ENCODE peak calls at places on chromosome 22, in seven cellular contexts. C is stimulated activated CD8-positive, alpha-beta memory T cell treated with anti-CD3 and anti-CD28 coated beads, Interleukin-15, amount 100 ng/mL, for 1 hour; O is neural crest cell; V is A549; B is Ammon's horn; D is hepatocyte; L is stimulated activated CD4-positive, alpha-beta T cell treated with anti-CD3 and anti-CD28 coated beads, Interleukin-1b, Interleukin-23, amount 100 ng/mL, for 48 hours. E is an unnamed sample.

GRCh38 chr22:37234736-37235711 is 9.0 kb downstream of the RAC2 start:
- DNase-seq in D (no peak), C (no peak), O (no peak), V (no peak), B (no peak), L (no peak), E (no peak)

GRCh38 chr22:44625981-44626687 is 75.9 kb upstream of the PRR5 start:
- DNase-seq in D (peak), V (peak), B (peak), O (peak), L (peak), C (peak), E (peak)

GRCh38 chr22:22032906-22033802 is 50.6 kb upstream of the TOP3B start:
- DNase-seq in O (no peak), L (no peak), V (no peak), D (no peak), C (no peak), B (no peak), E (no peak)

GRCh38 chr22:41094036-41094435 is 1.6 kb downstream of the EP300 start:
- DNase-seq in C (no peak), V (no peak), B (peak), O (no peak), D (peak), L (no peak), E (peak)

GRCh38 chr22:29788339-29789279 is 21.4 kb downstream of the UQCR10 start:
- DNase-seq in B (no peak), L (no peak), C (no peak), O (no peak), D (no peak), V (no peak), E (no peak)

GRCh38 chr22:29306830-29307657 is 594 bp downstream of the GAS2L1 start:
- DNase-seq in D (peak), B (peak), V (peak), C (no peak), L (no peak), O (peak), E (peak)

GRCh38 chr22:22935546-22936157 is 48.0 kb downstream of the IGLL5 start:
- DNase-seq in L (no peak), D (no peak), V (no peak), B (no peak), C (no peak), O (no peak), E (no peak)

GRCh38 chr22:49772692-49773091 is 55.0 kb downstream of the BRD1 start:
- DNase-seq in D (no peak), L (no peak), O (no peak), B (no peak), C (no peak), V (no peak), E (no peak)

GRCh38 chr22:37079668-37080171 is 28.2 kb downstream of the KCTD17 start:
- DNase-seq in D (no peak), B (no peak), V (no peak), O (no peak), C (peak), L (peak), E (no peak)